ENCODE peak calls at places on chromosome 7, in nine cellular contexts. One of them, this sample, is unnamed.

GRCh38 chr7:30984359-30985107 is 20.8 kb downstream of the GHRHR start:
- DNase-seq in hypothalamus: no peak
- DNase-seq in stimulated activated CD8-positive, alpha-beta memory T cell treated with anti-CD3 and anti-CD28 coated beads, Interleukin-2, amount 100 ng/mL, for 1 hour: no peak
- DNase-seq in SW480: peak; percentile 87
- DNase-seq in activated T-helper 9 cell treated with anti-CD3 and anti-CD28 coated beads, Interleukin-2, amount 50 U/mL, for 16 hours: no peak
- DNase-seq in WTC11: peak; percentile 42
- DNase-seq in brain pericyte: no peak
- DNase-seq in AG08396: peak; percentile 67
- DNase-seq in NCI-H2081: no peak
- DNase-seq in this sample: no peak

GRCh38 chr7:73715648-73716317 is 3.7 kb downstream of the STX1A start:
- DNase-seq in hypothalamus: no peak
- DNase-seq in stimulated activated CD8-positive, alpha-beta memory T cell treated with anti-CD3 and anti-CD28 coated beads, Interleukin-2, amount 100 ng/mL, for 1 hour: no peak
- DNase-seq in SW480: peak; percentile 91
- DNase-seq in activated T-helper 9 cell treated with anti-CD3 and anti-CD28 coated beads, Interleukin-2, amount 50 U/mL, for 16 hours: no peak
- DNase-seq in WTC11: no peak
- DNase-seq in brain pericyte: peak; percentile 88
- DNase-seq in AG08396: peak; percentile 91
- DNase-seq in NCI-H2081: peak; percentile 42
- DNase-seq in this sample: peak; percentile 74

GRCh38 chr7:69896100-69896499 is 297.8 kb downstream of the AUTS2 start:
- DNase-seq in hypothalamus: no peak
- DNase-seq in stimulated activated CD8-positive, alpha-beta memory T cell treated with anti-CD3 and anti-CD28 coated beads, Interleukin-2, amount 100 ng/mL, for 1 hour: no peak
- DNase-seq in SW480: peak; percentile 91
- DNase-seq in activated T-helper 9 cell treated with anti-CD3 and anti-CD28 coated beads, Interleukin-2, amount 50 U/mL, for 16 hours: no peak
- DNase-seq in WTC11: no peak
- DNase-seq in brain pericyte: no peak
- DNase-seq in AG08396: no peak
- DNase-seq in NCI-H2081: no peak
- DNase-seq in this sample: no peak

GRCh38 chr7:16055263-16055976 is 365.9 kb downstream of the CRPPA start:
- DNase-seq in hypothalamus: no peak
- DNase-seq in stimulated activated CD8-positive, alpha-beta memory T cell treated with anti-CD3 and anti-CD28 coated beads, Interleukin-2, amount 100 ng/mL, for 1 hour: no peak
- DNase-seq in SW480: no peak
- DNase-seq in activated T-helper 9 cell treated with anti-CD3 and anti-CD28 coated beads, Interleukin-2, amount 50 U/mL, for 16 hours: no peak
- DNase-seq in WTC11: no peak
- DNase-seq in brain pericyte: no peak
- DNase-seq in AG08396: no peak
- DNase-seq in NCI-H2081: no peak
- DNase-seq in this sample: no peak

GRCh38 chr7:1555046-1555812 is 776 bp downstream of the TMEM184A start:
- DNase-seq in hypothalamus: no peak
- DNase-seq in stimulated activated CD8-positive, alpha-beta memory T cell treated with anti-CD3 and anti-CD28 coated beads, Interleukin-2, amount 100 ng/mL, for 1 hour: no peak
- DNase-seq in SW480: peak; percentile 98
- DNase-seq in activated T-helper 9 cell treated with anti-CD3 and anti-CD28 coated beads, Interleukin-2, amount 50 U/mL, for 16 hours: no peak
- DNase-seq in WTC11: peak; percentile 44
- DNase-seq in brain pericyte: no peak
- DNase-seq in AG08396: peak; percentile 93
- DNase-seq in NCI-H2081: peak; percentile 70
- DNase-seq in this sample: no peak

GRCh38 chr7:90424720-90425119 is 21.5 kb downstream of the CLDN12 start:
- DNase-seq in hypothalamus: no peak
- DNase-seq in stimulated activated CD8-positive, alpha-beta memory T cell treated with anti-CD3 and anti-CD28 coated beads, Interleukin-2, amount 100 ng/mL, for 1 hour: no peak
- DNase-seq in SW480: no peak
- DNase-seq in activated T-helper 9 cell treated with anti-CD3 and anti-CD28 coated beads, Interleukin-2, amount 50 U/mL, for 16 hours: no peak
- DNase-seq in WTC11: no peak
- DNase-seq in brain pericyte: no peak
- DNase-seq in AG08396: no peak
- DNase-seq in NCI-H2081: no peak
- DNase-seq in this sample: no peak

GRCh38 chr7:102169651-102170416 is 116.8 kb upstream of the SH2B2 start:
- DNase-seq in hypothalamus: no peak
- DNase-seq in stimulated activated CD8-positive, alpha-beta memory T cell treated with anti-CD3 and anti-CD28 coated beads, Interleukin-2, amount 100 ng/mL, for 1 hour: no peak
- DNase-seq in SW480: no peak
- DNase-seq in activated T-helper 9 cell treated with anti-CD3 and anti-CD28 coated beads, Interleukin-2, amount 50 U/mL, for 16 hours: no peak
- DNase-seq in WTC11: no peak
- DNase-seq in brain pericyte: peak; percentile 29
- DNase-seq in AG08396: no peak
- DNase-seq in NCI-H2081: no peak
- DNase-seq in this sample: no peak

GRCh38 chr7:151599401-151600227 is 79.9 kb upstream of the RHEB start:
- DNase-seq in hypothalamus: no peak
- DNase-seq in stimulated activated CD8-positive, alpha-beta memory T cell treated with anti-CD3 and anti-CD28 coated beads, Interleukin-2, amount 100 ng/mL, for 1 hour: no peak
- DNase-seq in SW480: peak; percentile 76
- DNase-seq in activated T-helper 9 cell treated with anti-CD3 and anti-CD28 coated beads, Interleukin-2, amount 50 U/mL, for 16 hours: no peak
- DNase-seq in WTC11: no peak
- DNase-seq in brain pericyte: no peak
- DNase-seq in AG08396: peak; percentile 94
- DNase-seq in NCI-H2081: no peak
- DNase-seq in this sample: peak; percentile 77

GRCh38 chr7:1952169-1952760 is 280.5 kb downstream of the MAD1L1 start:
- DNase-seq in hypothalamus: no peak
- DNase-seq in stimulated activated CD8-positive, alpha-beta memory T cell treated with anti-CD3 and anti-CD28 coated beads, Interleukin-2, amount 100 ng/mL, for 1 hour: no peak
- DNase-seq in SW480: no peak
- DNase-seq in activated T-helper 9 cell treated with anti-CD3 and anti-CD28 coated beads, Interleukin-2, amount 50 U/mL, for 16 hours: no peak
- DNase-seq in WTC11: no peak
- DNase-seq in brain pericyte: no peak
- DNase-seq in AG08396: no peak
- DNase-seq in NCI-H2081: no peak
- DNase-seq in this sample: no peak

GRCh38 chr7:2978403-2978802 is 65.3 kb downstream of the CARD11 start:
- DNase-seq in hypothalamus: no peak
- DNase-seq in stimulated activated CD8-positive, alpha-beta memory T cell treated with anti-CD3 and anti-CD28 coated beads, Interleukin-2, amount 100 ng/mL, for 1 hour: peak; percentile 48
- DNase-seq in SW480: no peak
- DNase-seq in activated T-helper 9 cell treated with anti-CD3 and anti-CD28 coated beads, Interleukin-2, amount 50 U/mL, for 16 hours: peak; percentile 76
- DNase-seq in WTC11: peak; percentile 73
- DNase-seq in brain pericyte: no peak
- DNase-seq in AG08396: no peak
- DNase-seq in NCI-H2081: no peak
- DNase-seq in this sample: no peak